ENCODE peak calls at places on chromosome 1, in five cellular contexts. C is EL; G is T-helper 2 cell; V is stimulated activated CD4-positive, alpha-beta T cell treated with anti-CD3 and anti-CD28 coated beads, Interleukin-1b, Interleukin-23, amount 100 ng/mL, for 4 hours; X is HFFc6. K is an unnamed sample.

GRCh38 chr1:8004803-8005573 is 21.1 kb downstream of the ERRFI1 start:
- DNase-seq in C (peak; percentile 92), G (no peak), V (no peak), X (peak; percentile 93), K (peak; percentile 96)

GRCh38 chr1:34547043-34547674 is 207.7 kb upstream of the GJB5 start:
- DNase-seq in C (no peak), G (no peak), V (no peak), X (no peak), K (peak; percentile 1)

GRCh38 chr1:53562983-53563379 is 103.8 kb downstream of the DMRTB1 start:
- DNase-seq in C (no peak), G (no peak), V (no peak), X (no peak), K (no peak)

GRCh38 chr1:183222909-183223308 is 36.8 kb downstream of the LAMC2 start:
- DNase-seq in C (no peak), G (no peak), V (no peak), X (no peak), K (no peak)

GRCh38 chr1:46102769-46103476 is 29.5 kb downstream of the PIK3R3 start:
- DNase-seq in C (no peak), G (no peak), V (no peak), X (no peak), K (peak; percentile 3)

GRCh38 chr1:239896980-239897379 is 194.7 kb upstream of the FMN2 start:
- DNase-seq in C (no peak), G (no peak), V (no peak), X (no peak), K (no peak)

GRCh38 chr1:212532469-212533235 is 75.9 kb upstream of the ATF3 start:
- DNase-seq in C (no peak), G (no peak), V (no peak), X (no peak), K (no peak)

GRCh38 chr1:149942207-149942606 is 5.5 kb upstream of the MTMR11 start:
- DNase-seq in C (no peak), G (no peak), V (no peak), X (no peak), K (peak; percentile 13)

GRCh38 chr1:175757381-175758015 is 14.1 kb upstream of the TNR start:
- DNase-seq in C (peak; percentile 23), G (no peak), V (peak; percentile 2), X (no peak), K (no peak)

GRCh38 chr1:62613325-62613727 is 16.0 kb downstream of the ANGPTL3 start:
- DNase-seq in C (no peak), G (no peak), V (no peak), X (no peak), K (no peak)

GRCh38 chr1:185017338-185017737 is 28.0 kb upstream of the RNF2 start:
- DNase-seq in C (peak; percentile 89), G (no peak), V (no peak), X (peak; percentile 84), K (peak; percentile 72)

GRCh38 chr1:226034482-226034881 is 28.0 kb upstream of the H3-3A start:
- DNase-seq in C (peak; percentile 80), G (no peak), V (no peak), X (peak; percentile 85), K (peak; percentile 91)

GRCh38 chr1:167617100-167617949 is 12.7 kb upstream of the RCSD1 start:
- DNase-seq in C (peak; percentile 59), G (no peak), V (no peak), X (no peak), K (peak; percentile 17)

GRCh38 chr1:41446851-41447610 is 37.5 kb downstream of the EDN2 start:
- DNase-seq in C (no peak), G (no peak), V (no peak), X (no peak), K (no peak)

GRCh38 chr1:154843913-154844681 is 26.0 kb downstream of the KCNN3 start:
- DNase-seq in C (no peak), G (no peak), V (no peak), X (no peak), K (no peak)

GRCh38 chr1:10693497-10694273 is 102.8 kb downstream of the CASZ1 start:
- DNase-seq in C (peak; percentile 44), G (peak; percentile 48), V (peak; percentile 32), X (no peak), K (peak; percentile 14)

GRCh38 chr1:161313554-161314200 is 504 bp upstream of the SDHC start:
- DNase-seq in C (no peak), G (no peak), V (no peak), X (no peak), K (no peak)

GRCh38 chr1:85554630-85555327 is 25.8 kb upstream of the CCN1 start:
- DNase-seq in C (peak; percentile 89), G (no peak), V (no peak), X (peak; percentile 69), K (peak; percentile 87)

GRCh38 chr1:4734219-4734618 is 79.8 kb downstream of the AJAP1 start:
- DNase-seq in C (no peak), G (no peak), V (no peak), X (no peak), K (no peak)

GRCh38 chr1:232186936-232187335 is 443.0 kb downstream of the SIPA1L2 start:
- DNase-seq in C (peak; percentile 78), G (no peak), V (no peak), X (no peak), K (peak; percentile 41)

GRCh38 chr1:39671433-39671792 is 494 bp downstream of the NT5C1A start:
- DNase-seq in C (no peak), G (no peak), V (no peak), X (no peak), K (no peak)

GRCh38 chr1:93613895-93614294 is 67.7 kb downstream of the BCAR3 start:
- DNase-seq in C (no peak), G (no peak), V (no peak), X (no peak), K (no peak)

GRCh38 chr1:45010855-45011811 is at the start of gene HECTD3:
- DNase-seq in C (peak; percentile 77), G (peak; percentile 61), V (peak; percentile 55), X (peak; percentile 50), K (peak; percentile 81)

GRCh38 chr1:212529211-212529731 is 79.3 kb upstream of the ATF3 start:
- DNase-seq in C (peak; percentile 80), G (no peak), V (no peak), X (peak; percentile 70), K (peak; percentile 6)

GRCh38 chr1:231162300-231162969 is 577 bp downstream of the TRIM67 start:
- DNase-seq in C (peak; percentile 61), G (no peak), V (peak; percentile 39), X (no peak), K (peak; percentile 45)

GRCh38 chr1:12541274-12542137 is 76.5 kb downstream of the DHRS3 start:
- DNase-seq in C (no peak), G (no peak), V (no peak), X (no peak), K (peak; percentile 79)

GRCh38 chr1:152397474-152397873 is 16.6 kb downstream of the CRNN start:
- DNase-seq in C (peak; percentile 7), G (no peak), V (no peak), X (no peak), K (peak; percentile 9)

GRCh38 chr1:34163792-34164509 is 1.1 kb downstream of the CSMD2 start:
- DNase-seq in C (peak; percentile 1), G (no peak), V (no peak), X (no peak), K (peak; percentile 32)

GRCh38 chr1:147084273-147085096 is 87.8 kb downstream of the PRKAB2 start:
- DNase-seq in C (peak; percentile 91), G (peak; percentile 47), V (peak; percentile 67), X (peak; percentile 92), K (peak; percentile 94)

GRCh38 chr1:202580604-202581003 is 129.7 kb downstream of the SYT2 start:
- DNase-seq in C (peak; percentile 48), G (no peak), V (no peak), X (no peak), K (peak; percentile 70)

GRCh38 chr1:7223334-7224080 is 438.3 kb downstream of the CAMTA1 start:
- DNase-seq in C (peak; percentile 90), G (no peak), V (no peak), X (peak; percentile 94), K (peak; percentile 70)

GRCh38 chr1:87146538-87146937 is 182.1 kb upstream of the LMO4 start:
- DNase-seq in C (no peak), G (no peak), V (no peak), X (no peak), K (no peak)

GRCh38 chr1:178262101-178262500 is 168.2 kb downstream of the RASAL2 start:
- DNase-seq in C (peak; percentile 37), G (no peak), V (no peak), X (peak; percentile 70), K (peak; percentile 72)

GRCh38 chr1:244106837-244107491 is 55.9 kb downstream of the ZBTB18 start:
- DNase-seq in C (no peak), G (no peak), V (no peak), X (no peak), K (no peak)

GRCh38 chr1:47436979-47437517 is 796 bp upstream of the FOXD2 start:
- DNase-seq in C (peak; percentile 44), G (no peak), V (peak; percentile 25), X (peak; percentile 8), K (peak; percentile 33)

GRCh38 chr1:159010398-159010797 is 691 bp downstream of the IFI16 start:
- DNase-seq in C (no peak), G (no peak), V (no peak), X (no peak), K (no peak)

GRCh38 chr1:62038594-62039284 is 155.9 kb upstream of the L1TD1 start:
- DNase-seq in C (no peak), G (no peak), V (no peak), X (no peak), K (no peak)